ENCODE peak calls at places on chromosomes 3 and 15, in four cellular contexts. E, N, X and V are unnamed samples. For H3K4me1, the result is how much of the 10 kb centered on the place peaks cover.

GRCh38 chr3:52400275-52400793 is 44.6 kb downstream of the SEMA3G start:
- DNase-seq in X (no peak), N (no peak), E (no peak), V (no peak)

GRCh38 chr3:99921986-99922385 is 104.3 kb downstream of the CMSS1 start:
- DNase-seq in N (no peak), X (no peak), E (no peak), V (no peak)

GRCh38 chr3:190491533-190492054 is 22.3 kb upstream of the IL1RAP start:
- DNase-seq in E (no peak), X (no peak), N (no peak), V (no peak)

GRCh38 chr15:99057697-99058420 is 47.0 kb upstream of the SYNM start:
- DNase-seq in N (no peak), E (no peak), X (peak), V (peak)

GRCh38 chr3:4835616-4836043 is 143.6 kb upstream of the BHLHE40 start:
- DNase-seq in N (no peak), X (no peak), E (no peak), V (no peak)

GRCh38 chr3:153768559-153769469 is 352.4 kb upstream of the ARHGEF26 start:
- DNase-seq in E (no peak), X (peak), N (peak), V (peak)

GRCh38 chr3:156602424-156602823 is 47.5 kb upstream of the SSR3 start:
- DNase-seq in E (no peak), X (no peak), N (no peak), V (no peak)

GRCh38 chr15:33476076-33476475 is 165.3 kb downstream of the RYR3 start:
- DNase-seq in X (no peak), E (no peak), N (no peak), V (no peak)

GRCh38 chr15:64985382-64986033 is 4.2 kb downstream of the SPG21 start:
- DNase-seq in E (no peak), X (no peak), N (no peak), V (no peak)

GRCh38 chr3:110577856-110578255 is 493.8 kb upstream of the NECTIN3 start:
- DNase-seq in E (no peak), N (no peak), X (no peak), V (no peak)

DNA sequence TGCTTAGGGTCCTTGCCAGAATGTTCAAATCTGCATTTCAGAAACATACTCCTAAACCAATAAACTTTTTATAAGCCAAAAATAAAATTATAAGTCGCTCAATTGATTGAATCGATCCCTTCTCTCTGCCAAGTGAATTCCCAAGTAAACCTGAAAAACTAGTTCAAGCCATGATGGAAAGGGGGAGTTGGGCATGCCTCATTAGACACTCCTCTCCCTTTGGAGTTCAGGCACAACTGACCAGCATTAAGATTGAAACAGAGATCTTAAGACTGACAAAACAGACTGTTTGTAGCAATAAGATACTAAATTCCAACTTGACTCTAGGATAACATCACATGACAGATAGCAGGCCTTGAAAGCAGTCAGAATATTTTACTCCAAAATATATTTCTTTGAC is 113.7 kb upstream of the RASGRP1 start:
- DNase-seq in E (no peak), N (no peak), X (no peak), V (no peak)
- H3K27ac ChIP-seq in E (no peak), N (no peak), X (no peak), V (no peak)

DNA sequence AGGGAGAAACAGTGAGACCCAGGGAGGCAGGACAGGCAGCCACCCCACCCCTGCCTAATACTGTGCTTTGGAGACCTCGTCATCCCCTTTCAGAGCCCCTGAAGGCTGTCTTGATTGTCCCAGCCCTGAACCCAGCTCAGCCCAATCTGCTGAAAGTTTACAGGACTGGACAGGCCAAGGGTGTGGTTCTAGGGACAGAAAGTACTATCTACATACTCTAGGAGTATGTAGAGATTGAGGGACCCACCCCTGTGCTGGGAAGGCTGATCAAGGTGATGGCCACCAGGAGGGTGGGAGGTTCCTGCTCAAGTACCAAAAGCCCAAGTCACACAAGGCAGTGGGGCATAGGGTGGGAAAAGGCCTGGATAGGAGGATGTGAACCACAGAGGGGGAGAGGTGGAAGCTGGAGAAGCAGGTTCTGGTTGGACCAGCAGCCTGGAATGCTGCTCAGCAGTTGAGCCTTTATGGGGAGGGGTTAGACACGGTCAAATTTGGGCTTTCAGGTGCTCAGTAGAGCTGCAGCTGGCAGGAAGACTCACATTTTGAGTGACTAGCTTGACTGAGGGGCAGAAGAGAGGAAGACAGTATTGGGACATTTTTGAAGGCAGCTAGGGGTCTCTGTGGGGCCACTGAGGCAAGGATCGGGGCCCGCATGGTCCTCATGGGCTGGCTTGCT is 6.7 kb downstream of the NBEAL2 start:
- DNase-seq in X (no peak), E (no peak), N (no peak), V (no peak)
- H3K4me1 ChIP-seq in X (under half), E (under half), N (under half), V (under half)

GRCh38 chr15:29345549-29346525 is 76.2 kb upstream of the NSMCE3 start:
- DNase-seq in X (no peak), E (no peak), N (no peak), V (no peak)
- H3K27ac ChIP-seq in X (no peak), E (no peak), N (no peak), V (no peak)

GRCh38 chr3:187947927-187948682 is 202.8 kb upstream of the BCL6 start:
- DNase-seq in E (no peak), X (no peak), N (no peak), V (no peak)
- H3K4me1 ChIP-seq in E (under half), X (under half), N (under half), V (under half)

GRCh38 chr3:138417559-138417982 is 16.8 kb upstream of the ESYT3 start:
- DNase-seq in N (peak), E (peak), X (peak), V (peak)
- H3K27ac ChIP-seq in N (no peak), E (no peak), X (no peak), V (no peak)

DNA sequence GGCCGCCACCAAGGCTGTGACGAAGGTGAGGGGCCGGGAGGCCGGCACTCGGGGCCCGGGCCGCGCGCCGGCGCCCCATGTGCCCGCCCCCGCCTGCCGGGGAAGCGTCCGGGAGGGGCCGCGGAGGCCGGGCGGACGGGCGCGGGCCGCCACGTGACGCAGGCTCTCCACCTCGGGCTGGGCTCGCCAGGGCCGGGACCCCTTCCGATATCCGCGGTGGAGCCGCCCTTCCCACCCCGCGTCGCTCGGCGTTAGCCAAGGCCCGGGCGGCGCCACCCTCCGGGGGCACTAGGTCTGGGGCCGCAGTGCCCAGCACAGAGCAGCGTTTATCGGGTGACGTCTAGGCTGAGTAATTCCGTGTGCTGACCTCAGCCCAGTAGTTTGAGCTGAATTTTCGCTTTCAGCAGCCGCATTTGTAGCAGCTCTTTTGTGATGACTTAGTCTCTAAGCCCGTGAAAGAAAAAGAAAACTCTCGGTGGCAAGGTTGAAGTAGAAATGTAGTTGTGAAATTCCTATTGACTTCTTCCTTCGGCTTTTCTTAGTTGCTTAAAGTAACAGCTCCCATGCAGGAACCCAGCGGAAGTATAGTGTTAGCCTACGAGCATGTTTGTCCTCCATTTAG is 885 bp downstream of the CDV3 start:
- DNase-seq in E (peak), X (peak), N (no peak), V (peak)
- H3K4me1 ChIP-seq in E (half or more), X (half or more), N (half or more), V (half or more)